ENCODE peak calls at places on chromosomes 7 and 10, in five cellular contexts. M is GM12878, J is HepG2, K is H1, E is K562. R is an unnamed sample.

GRCh38 chr10:99930731-99931550 is 78.8 kb downstream of the DNMBP start:
- DNase-seq in M (no peak), E (no peak), J (peak), K (no peak), R (peak)

GRCh38 chr10:75269605-75270004 is 33.8 kb upstream of the COMTD1 start:
- DNase-seq in K (no peak), E (peak), M (no peak), J (no peak), R (no peak)

GRCh38 chr7:114843102-114843501 is 78.8 kb upstream of the MDFIC start:
- DNase-seq in J (no peak), K (no peak), M (no peak), E (no peak), R (no peak)

GRCh38 chr10:5461914-5462840 is 37.2 kb downstream of the CALML5 start:
- DNase-seq in K (no peak), E (peak), M (no peak), J (no peak), R (no peak)

GRCh38 chr10:65941098-65941655 is 984.7 kb upstream of the LRRTM3 start:
- DNase-seq in M (no peak), E (no peak), K (no peak), J (peak), R (no peak)

GRCh38 chr7:114026486-114027089 is 107.8 kb upstream of the PPP1R3A start:
- DNase-seq in K (no peak), J (peak), E (peak), M (no peak), R (no peak)

GRCh38 chr7:66500087-66500486 is 128.6 kb upstream of the KCTD7 start:
- DNase-seq in J (peak), K (no peak), M (no peak), E (peak), R (no peak)

GRCh38 chr10:126459032-126459831 is 71.0 kb upstream of the ADAM12 start:
- DNase-seq in E (no peak), J (no peak), K (no peak), M (no peak), R (no peak)

GRCh38 chr10:8873310-8873709 is 818.8 kb downstream of the GATA3 start:
- DNase-seq in M (no peak), E (no peak), J (no peak), K (no peak), R (no peak)

GRCh38 chr10:14971867-14972448 is 12.8 kb downstream of the MEIG1 start:
- DNase-seq in K (no peak), E (no peak), M (no peak), J (no peak), R (peak)

GRCh38 chr10:18332048-18332447 is 191.8 kb downstream of the CACNB2 start:
- DNase-seq in J (no peak), E (no peak), K (no peak), M (no peak), R (no peak)

GRCh38 chr10:90587561-90587960 is 270.3 kb downstream of the HTR7 start:
- DNase-seq in E (no peak), K (no peak), M (no peak), J (no peak), R (no peak)

GRCh38 chr10:70169661-70170364 is 501 bp downstream of the SAR1A start:
- DNase-seq in K (no peak), E (peak), J (no peak), M (no peak), R (no peak)

GRCh38 chr10:42875792-42876191 is 93.2 kb downstream of the BMS1 start:
- DNase-seq in E (no peak), J (no peak), M (no peak), K (no peak), R (no peak)

GRCh38 chr7:81929386-81929785 is 159.5 kb upstream of the HGF start:
- DNase-seq in K (no peak), M (no peak), E (no peak), J (no peak), R (no peak)

GRCh38 chr10:11647676-11648075 is 36.2 kb upstream of the USP6NL start:
- DNase-seq in J (no peak), K (no peak), M (no peak), E (no peak), R (no peak)

GRCh38 chr10:26721561-26721960 is 24.1 kb downstream of the PDSS1 start:
- DNase-seq in K (no peak), J (no peak), M (no peak), E (no peak), R (no peak)

GRCh38 chr7:38382627-38383026 is 109.2 kb upstream of the TARP start:
- DNase-seq in J (no peak), K (no peak), M (no peak), E (no peak), R (no peak)
- TF ChIP-seq ATF2 in J (no peak), K (no peak), M (no peak), E (no peak), R (no peak)

DNA sequence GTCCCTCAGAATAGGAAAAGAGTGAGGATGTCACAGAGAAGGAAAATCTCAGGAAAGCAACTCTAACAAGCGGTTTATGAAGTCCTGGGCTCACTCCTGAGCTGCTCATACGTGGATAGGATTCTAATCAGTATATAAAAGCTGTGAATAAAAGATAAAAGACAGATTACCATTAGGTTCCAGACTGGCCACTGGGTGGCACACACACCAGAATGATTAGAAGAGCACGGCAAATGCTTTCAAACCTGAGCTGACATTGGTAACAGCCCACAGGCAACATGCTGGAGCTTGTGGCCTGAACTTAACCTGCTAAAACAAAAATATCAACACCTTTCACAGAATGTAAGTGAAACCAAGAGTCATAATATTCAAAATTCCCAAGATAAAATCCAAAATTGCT is 370.8 kb downstream of the GRID1 start:
- DNase-seq in K (no peak), E (peak), M (peak), J (peak), R (peak)
- TF ChIP-seq ATF2 in K (no peak), E (no peak), M (no peak), J (no peak), R (no peak)

DNA sequence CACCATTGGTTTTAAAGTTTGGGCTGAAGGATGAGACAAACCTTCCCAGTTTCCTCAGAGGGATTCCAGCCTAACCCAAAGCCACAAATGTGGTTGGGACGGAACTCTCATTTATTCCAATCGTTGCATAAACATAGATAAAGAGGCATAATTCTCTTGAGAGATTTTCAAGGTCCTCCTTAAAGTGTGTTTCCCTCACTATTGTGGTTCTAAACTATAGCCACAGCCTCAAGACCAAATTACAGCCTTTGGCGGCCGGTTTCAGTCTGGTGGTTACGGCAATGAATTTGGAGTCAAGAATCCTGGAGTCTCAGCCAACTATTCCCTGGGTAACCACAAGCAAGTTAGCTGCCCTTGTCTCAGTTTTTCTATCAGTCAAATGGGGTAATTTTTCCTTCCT is 42.6 kb downstream of the SEM1 start:
- DNase-seq in K (no peak), J (no peak), M (no peak), E (no peak), R (no peak)
- TF ChIP-seq ATF2 in K (no peak), J (no peak), M (no peak), E (no peak), R (no peak)

GRCh38 chr10:35420044-35420443 is 83.7 kb downstream of the CCNY start:
- DNase-seq in J (no peak), K (no peak), M (no peak), E (no peak), R (no peak)

GRCh38 chr10:35421553-35422178 is 85.4 kb downstream of the CCNY start:
- DNase-seq in K (no peak), E (no peak), J (peak), M (no peak), R (no peak)

GRCh38 chr10:35420827-35421552 is 84.7 kb downstream of the CCNY start:
- DNase-seq in M (no peak), J (no peak), K (no peak), E (no peak), R (no peak)

GRCh38 chr10:35423505-35424306 is 87.4 kb downstream of the CCNY start:
- DNase-seq in M (no peak), K (no peak), J (no peak), E (no peak), R (no peak)

DNA sequence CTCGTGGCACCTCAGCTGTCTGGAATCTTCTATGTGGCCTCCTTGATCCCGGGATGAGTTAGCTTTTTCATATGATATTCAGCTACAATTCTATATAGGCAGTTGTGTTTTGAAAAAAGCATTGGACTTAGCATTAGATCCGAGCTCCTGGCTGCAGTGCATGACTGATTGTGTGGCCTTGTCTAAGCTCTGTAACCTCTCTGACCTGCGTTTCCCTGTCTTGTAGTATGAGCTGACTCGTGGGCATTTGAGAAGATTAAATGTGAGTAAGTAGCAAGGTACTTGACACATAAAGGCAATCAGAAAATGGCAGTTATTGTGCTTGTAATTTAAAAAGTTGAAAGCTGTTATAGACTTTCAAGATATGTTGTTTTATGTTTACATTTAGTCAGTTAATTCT is 85.9 kb downstream of the CCNY start:
- DNase-seq in M (no peak), E (no peak), J (peak), K (no peak), R (no peak)
- TF ChIP-seq ATF2 in M (no peak), E (no peak), J (no peak), K (no peak), R (no peak)

GRCh38 chr7:117186631-117187030 is 136.2 kb downstream of the WNT2 start:
- DNase-seq in M (no peak), K (no peak), E (no peak), J (no peak), R (no peak)
- TF ChIP-seq ATF2 in M (no peak), K (no peak), E (no peak), J (no peak), R (no peak)

GRCh38 chr7:894927-895450 is 18.6 kb downstream of the GET4 start:
- DNase-seq in K (no peak), J (no peak), M (no peak), E (no peak), R (no peak)
- TF ChIP-seq ATF2 in K (no peak), J (no peak), M (no peak), E (no peak), R (no peak)

GRCh38 chr7:43391518-43391917 is 191.4 kb upstream of the STK17A start:
- DNase-seq in K (no peak), M (no peak), E (no peak), J (no peak), R (no peak)
- TF ChIP-seq ATF2 in K (no peak), M (no peak), E (no peak), J (no peak), R (no peak)

DNA sequence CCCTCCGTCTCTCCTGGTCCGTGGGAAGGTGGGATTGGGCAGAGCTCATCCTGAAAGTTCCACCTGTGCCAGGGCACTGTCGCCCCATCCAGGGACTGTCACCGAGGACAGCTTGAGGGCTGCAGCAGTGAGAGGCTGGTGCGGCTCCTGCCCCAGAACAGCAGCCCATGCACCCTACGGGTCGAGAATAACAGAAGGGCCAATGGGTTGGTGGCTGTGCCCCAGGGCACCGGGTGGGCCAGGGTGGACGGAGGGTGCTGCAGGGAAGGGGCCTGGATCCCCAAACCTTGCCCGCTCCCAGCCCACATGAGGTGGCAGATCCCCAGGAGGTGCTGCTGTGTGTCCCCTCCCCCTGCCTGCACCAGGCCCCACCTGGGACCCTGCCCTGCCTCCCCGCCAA is 23.9 kb downstream of the UNCX start:
- DNase-seq in J (no peak), E (no peak), K (no peak), M (no peak), R (peak)
- TF ChIP-seq ATF2 in J (no peak), E (no peak), K (no peak), M (no peak), R (no peak)

GRCh38 chr10:122849900-122850605 is 4.4 kb upstream of the CUZD1 start:
- DNase-seq in K (no peak), J (no peak), M (no peak), E (no peak), R (no peak)

GRCh38 chr10:122849090-122849489 is 3.4 kb upstream of the CUZD1 start:
- DNase-seq in K (no peak), J (no peak), M (no peak), E (no peak), R (no peak)

GRCh38 chr10:122853665-122854313 is 8.1 kb upstream of the CUZD1 start:
- DNase-seq in M (no peak), K (no peak), J (no peak), E (no peak), R (no peak)

GRCh38 chr10:122852261-122852660 is 6.6 kb upstream of the CUZD1 start:
- DNase-seq in M (no peak), E (no peak), J (no peak), K (no peak), R (no peak)

DNA sequence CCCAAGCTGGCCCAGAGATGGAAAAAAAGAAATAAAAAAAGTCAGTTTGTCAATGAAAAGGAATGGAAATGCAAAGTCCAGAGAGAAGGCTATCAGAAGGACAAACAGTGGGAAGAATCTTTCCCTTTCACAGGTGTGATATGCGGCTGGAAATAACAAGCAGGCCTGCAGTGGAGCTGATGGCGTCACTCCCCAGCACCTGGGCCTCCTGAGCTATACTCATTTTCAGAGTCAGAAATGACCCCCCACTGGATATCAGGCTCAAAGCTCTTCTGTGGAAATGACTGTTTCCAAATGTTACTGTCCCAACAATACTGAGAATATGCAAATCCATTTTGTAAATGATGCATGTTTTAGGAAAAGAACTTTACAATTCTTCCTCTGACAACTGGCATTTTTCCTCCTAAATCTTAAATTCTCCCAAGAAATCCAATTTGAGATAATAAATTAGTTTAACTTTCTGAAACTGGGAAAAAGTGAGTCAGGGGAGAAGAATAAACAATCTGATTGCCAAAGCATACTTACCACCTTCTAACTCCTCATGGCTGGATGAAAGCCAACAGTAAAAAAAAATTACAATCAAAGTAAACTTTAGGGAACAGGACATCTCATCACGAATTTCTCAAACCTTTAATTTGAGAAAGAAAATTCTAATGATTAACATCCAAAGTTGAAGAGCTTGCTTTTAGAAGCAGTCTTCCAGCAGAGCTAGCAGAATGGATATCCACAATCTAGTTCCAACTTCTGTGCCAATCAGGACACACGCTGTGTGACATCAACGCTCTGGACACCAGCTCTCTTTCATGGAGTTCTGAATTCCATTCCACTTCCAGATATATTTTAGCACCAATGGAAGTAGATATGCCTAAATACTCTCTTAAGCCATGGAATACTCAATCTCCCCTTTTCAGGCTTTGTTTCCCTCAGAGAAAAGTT is 5.3 kb upstream of the CUZD1 start:
- DNase-seq in J (no peak), E (no peak), K (no peak), M (no peak), R (no peak)
- TF ChIP-seq ATF2 in J (no peak), E (no peak), K (no peak), M (no peak), R (no peak)

DNA sequence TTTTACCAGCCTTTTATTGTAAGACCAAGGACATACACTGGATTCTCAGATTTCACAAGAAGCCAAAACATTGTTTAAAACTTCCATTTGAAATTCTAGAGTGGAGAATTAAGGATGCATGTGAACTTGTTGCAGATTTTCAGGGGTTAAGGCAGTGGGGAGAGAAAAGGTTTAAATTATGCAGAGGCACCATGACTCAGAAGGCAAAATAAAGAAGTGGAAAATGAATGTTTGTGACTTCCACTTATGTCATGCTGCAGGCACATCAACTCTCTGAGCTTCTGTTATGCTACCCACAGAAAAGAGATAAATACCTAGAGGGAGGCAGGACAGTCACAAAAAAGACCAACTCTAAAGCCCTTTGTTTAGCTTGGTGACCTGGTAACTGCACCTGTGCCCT is 84.4 kb upstream of the BET1 start:
- DNase-seq in J (no peak), M (no peak), E (no peak), K (no peak), R (no peak)
- TF ChIP-seq ATF2 in J (no peak), M (no peak), E (no peak), K (no peak), R (no peak)

R was measured in WTC11.